ENCODE peak calls at places on chromosome 11, in eight cellular contexts. One of them, this sample, is unnamed.
A peak's percentile ranks its signal among the peaks of the same experiment; 100 is the strongest.

GRCh38 chr11:128555606-128556005 is 31.8 kb downstream of the ETS1 start:
- DNase-seq in cardiac muscle cell: peak; percentile 21
- DNase-seq in gastrocnemius medialis: no peak
- DNase-seq in neural progenitor cell: peak; percentile 29
- DNase-seq in progenitor cell of endocrine pancreas: no peak
- DNase-seq in dorsolateral prefrontal cortex: no peak
- DNase-seq in mucosa of descending colon: peak; percentile 40
- DNase-seq in WTC11: peak; percentile 57
- DNase-seq in this sample: no peak

GRCh38 chr11:128463975-128464374 is 123.4 kb downstream of the ETS1 start:
- DNase-seq in neural progenitor cell: no peak
- DNase-seq in mucosa of descending colon: no peak
- DNase-seq in progenitor cell of endocrine pancreas: no peak
- DNase-seq in WTC11: no peak
- DNase-seq in gastrocnemius medialis: no peak
- DNase-seq in dorsolateral prefrontal cortex: no peak
- DNase-seq in cardiac muscle cell: no peak
- DNase-seq in this sample: no peak

GRCh38 chr11:124717786-124718634 is 21.7 kb upstream of the NRGN start:
- DNase-seq in mucosa of descending colon: no peak
- DNase-seq in dorsolateral prefrontal cortex: no peak
- DNase-seq in neural progenitor cell: peak; percentile 73
- DNase-seq in WTC11: peak; percentile 54
- DNase-seq in progenitor cell of endocrine pancreas: no peak
- DNase-seq in gastrocnemius medialis: no peak
- DNase-seq in cardiac muscle cell: peak; percentile 27
- DNase-seq in this sample: peak; percentile 23

GRCh38 chr11:96607890-96608558 is 218.2 kb downstream of the JRKL start:
- DNase-seq in dorsolateral prefrontal cortex: no peak
- DNase-seq in gastrocnemius medialis: no peak
- DNase-seq in neural progenitor cell: no peak
- DNase-seq in WTC11: no peak
- DNase-seq in mucosa of descending colon: no peak
- DNase-seq in cardiac muscle cell: no peak
- DNase-seq in progenitor cell of endocrine pancreas: no peak
- DNase-seq in this sample: no peak

GRCh38 chr11:69154938-69155301 is 815 bp upstream of the SMIM38 start:
- DNase-seq in gastrocnemius medialis: no peak
- DNase-seq in mucosa of descending colon: no peak
- DNase-seq in neural progenitor cell: no peak
- DNase-seq in WTC11: no peak
- DNase-seq in progenitor cell of endocrine pancreas: no peak
- DNase-seq in dorsolateral prefrontal cortex: no peak
- DNase-seq in cardiac muscle cell: no peak
- DNase-seq in this sample: no peak

GRCh38 chr11:28939381-28939780 is 831.2 kb downstream of the METTL15 start:
- DNase-seq in gastrocnemius medialis: no peak
- DNase-seq in mucosa of descending colon: no peak
- DNase-seq in WTC11: no peak
- DNase-seq in progenitor cell of endocrine pancreas: no peak
- DNase-seq in cardiac muscle cell: no peak
- DNase-seq in dorsolateral prefrontal cortex: no peak
- DNase-seq in neural progenitor cell: no peak
- DNase-seq in this sample: no peak

GRCh38 chr11:19428206-19429001 is 187.7 kb upstream of the E2F8 start:
- DNase-seq in gastrocnemius medialis: no peak
- DNase-seq in progenitor cell of endocrine pancreas: no peak
- DNase-seq in mucosa of descending colon: no peak
- DNase-seq in neural progenitor cell: peak; percentile 58
- DNase-seq in dorsolateral prefrontal cortex: no peak
- DNase-seq in cardiac muscle cell: no peak
- DNase-seq in WTC11: no peak
- DNase-seq in this sample: no peak

GRCh38 chr11:63639195-63639832 is 25.1 kb upstream of the PLAAT3 start:
- DNase-seq in progenitor cell of endocrine pancreas: no peak
- DNase-seq in cardiac muscle cell: no peak
- DNase-seq in mucosa of descending colon: no peak
- DNase-seq in neural progenitor cell: no peak
- DNase-seq in dorsolateral prefrontal cortex: no peak
- DNase-seq in gastrocnemius medialis: no peak
- DNase-seq in WTC11: no peak
- DNase-seq in this sample: no peak

GRCh38 chr11:130180491-130180890 is 20.9 kb downstream of the ST14 start:
- DNase-seq in WTC11: no peak
- DNase-seq in cardiac muscle cell: no peak
- DNase-seq in gastrocnemius medialis: no peak
- DNase-seq in mucosa of descending colon: no peak
- DNase-seq in progenitor cell of endocrine pancreas: no peak
- DNase-seq in dorsolateral prefrontal cortex: no peak
- DNase-seq in neural progenitor cell: no peak
- DNase-seq in this sample: no peak

GRCh38 chr11:99020324-99021225 is at the start of gene CNTN5:
- DNase-seq in cardiac muscle cell: peak; percentile 87
- DNase-seq in mucosa of descending colon: peak; percentile 18
- DNase-seq in gastrocnemius medialis: no peak
- DNase-seq in WTC11: peak; percentile 68
- DNase-seq in progenitor cell of endocrine pancreas: peak; percentile 49
- DNase-seq in neural progenitor cell: peak; percentile 85
- DNase-seq in dorsolateral prefrontal cortex: peak; percentile 59
- DNase-seq in this sample: peak; percentile 58
- TF ChIP-seq CTCF in cardiac muscle cell: no peak
- TF ChIP-seq CTCF in mucosa of descending colon: no peak
- TF ChIP-seq CTCF in gastrocnemius medialis: no peak
- TF ChIP-seq CTCF in WTC11: no peak
- TF ChIP-seq CTCF in progenitor cell of endocrine pancreas: no peak
- TF ChIP-seq CTCF in neural progenitor cell: peak; percentile 32
- TF ChIP-seq CTCF in dorsolateral prefrontal cortex: no peak
- TF ChIP-seq CTCF in this sample: no peak

DNA sequence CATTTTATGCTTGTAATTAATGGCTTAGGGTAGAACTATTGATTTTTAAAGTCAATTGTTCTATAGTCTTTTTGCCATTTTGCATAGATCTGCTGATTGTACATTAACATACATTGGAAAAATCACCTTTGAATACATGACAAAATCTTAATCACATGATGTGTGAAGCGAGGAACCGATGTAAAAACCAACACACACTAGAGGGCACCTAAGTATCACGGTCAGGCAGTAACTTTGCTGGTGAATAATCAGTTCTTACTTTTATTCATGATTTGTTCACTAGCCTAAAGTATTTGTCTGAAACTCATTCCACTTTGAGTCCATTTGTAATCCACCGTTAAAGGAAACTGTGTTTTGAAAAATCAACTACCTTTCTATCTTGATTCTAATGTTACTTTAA is 28.2 kb downstream of the JHY start:
- DNase-seq in dorsolateral prefrontal cortex: no peak
- DNase-seq in neural progenitor cell: peak; percentile 41
- DNase-seq in WTC11: no peak
- DNase-seq in progenitor cell of endocrine pancreas: no peak
- DNase-seq in cardiac muscle cell: peak; percentile 28
- DNase-seq in gastrocnemius medialis: no peak
- DNase-seq in mucosa of descending colon: no peak
- DNase-seq in this sample: no peak
- TF ChIP-seq CTCF in dorsolateral prefrontal cortex: peak; percentile 58
- TF ChIP-seq CTCF in neural progenitor cell: peak; percentile 68
- TF ChIP-seq CTCF in WTC11: no peak
- TF ChIP-seq CTCF in progenitor cell of endocrine pancreas: peak; percentile 43
- TF ChIP-seq CTCF in cardiac muscle cell: peak; percentile 38
- TF ChIP-seq CTCF in gastrocnemius medialis: no peak
- TF ChIP-seq CTCF in mucosa of descending colon: no peak
- TF ChIP-seq CTCF in this sample: no peak

GRCh38 chr11:48184452-48184851 is 32.2 kb upstream of the OR4B1 start:
- DNase-seq in dorsolateral prefrontal cortex: no peak
- DNase-seq in WTC11: no peak
- DNase-seq in progenitor cell of endocrine pancreas: no peak
- DNase-seq in neural progenitor cell: no peak
- DNase-seq in mucosa of descending colon: no peak
- DNase-seq in gastrocnemius medialis: no peak
- DNase-seq in cardiac muscle cell: no peak
- DNase-seq in this sample: no peak
- TF ChIP-seq CTCF in dorsolateral prefrontal cortex: no peak
- TF ChIP-seq CTCF in WTC11: no peak
- TF ChIP-seq CTCF in progenitor cell of endocrine pancreas: no peak
- TF ChIP-seq CTCF in neural progenitor cell: no peak
- TF ChIP-seq CTCF in mucosa of descending colon: no peak
- TF ChIP-seq CTCF in gastrocnemius medialis: no peak
- TF ChIP-seq CTCF in cardiac muscle cell: no peak
- TF ChIP-seq CTCF in this sample: no peak

GRCh38 chr11:75873417-75874148 is 58.6 kb downstream of the UVRAG start:
- DNase-seq in progenitor cell of endocrine pancreas: no peak
- DNase-seq in gastrocnemius medialis: no peak
- DNase-seq in mucosa of descending colon: no peak
- DNase-seq in cardiac muscle cell: no peak
- DNase-seq in neural progenitor cell: peak; percentile 24
- DNase-seq in WTC11: no peak
- DNase-seq in dorsolateral prefrontal cortex: no peak
- DNase-seq in this sample: no peak
- TF ChIP-seq CTCF in progenitor cell of endocrine pancreas: no peak
- TF ChIP-seq CTCF in gastrocnemius medialis: no peak
- TF ChIP-seq CTCF in mucosa of descending colon: no peak
- TF ChIP-seq CTCF in cardiac muscle cell: no peak
- TF ChIP-seq CTCF in neural progenitor cell: no peak
- TF ChIP-seq CTCF in WTC11: no peak
- TF ChIP-seq CTCF in dorsolateral prefrontal cortex: no peak
- TF ChIP-seq CTCF in this sample: no peak

GRCh38 chr11:57001674-57002401 is 13.1 kb downstream of the OR5AK2 start:
- DNase-seq in cardiac muscle cell: no peak
- DNase-seq in mucosa of descending colon: no peak
- DNase-seq in WTC11: no peak
- DNase-seq in dorsolateral prefrontal cortex: no peak
- DNase-seq in gastrocnemius medialis: no peak
- DNase-seq in neural progenitor cell: no peak
- DNase-seq in progenitor cell of endocrine pancreas: no peak
- DNase-seq in this sample: no peak
- TF ChIP-seq CTCF in cardiac muscle cell: peak; percentile 41
- TF ChIP-seq CTCF in mucosa of descending colon: no peak
- TF ChIP-seq CTCF in WTC11: peak; percentile 41
- TF ChIP-seq CTCF in dorsolateral prefrontal cortex: no peak
- TF ChIP-seq CTCF in gastrocnemius medialis: no peak
- TF ChIP-seq CTCF in neural progenitor cell: peak; percentile 48
- TF ChIP-seq CTCF in progenitor cell of endocrine pancreas: peak; percentile 28
- TF ChIP-seq CTCF in this sample: peak; percentile 58

GRCh38 chr11:3193373-3194015 is 25.1 kb downstream of the MRGPRG start:
- DNase-seq in cardiac muscle cell: no peak
- DNase-seq in dorsolateral prefrontal cortex: no peak
- DNase-seq in progenitor cell of endocrine pancreas: no peak
- DNase-seq in mucosa of descending colon: no peak
- DNase-seq in gastrocnemius medialis: no peak
- DNase-seq in neural progenitor cell: no peak
- DNase-seq in WTC11: no peak
- DNase-seq in this sample: no peak

GRCh38 chr11:3197044-3197715 is 21.4 kb downstream of the MRGPRG start:
- DNase-seq in gastrocnemius medialis: no peak
- DNase-seq in cardiac muscle cell: no peak
- DNase-seq in WTC11: no peak
- DNase-seq in mucosa of descending colon: no peak
- DNase-seq in dorsolateral prefrontal cortex: no peak
- DNase-seq in progenitor cell of endocrine pancreas: no peak
- DNase-seq in neural progenitor cell: no peak
- DNase-seq in this sample: no peak

GRCh38 chr11:3196161-3197043 is 22.2 kb downstream of the MRGPRG start:
- DNase-seq in neural progenitor cell: no peak
- DNase-seq in progenitor cell of endocrine pancreas: no peak
- DNase-seq in mucosa of descending colon: no peak
- DNase-seq in WTC11: no peak
- DNase-seq in cardiac muscle cell: no peak
- DNase-seq in dorsolateral prefrontal cortex: no peak
- DNase-seq in gastrocnemius medialis: no peak
- DNase-seq in this sample: no peak

GRCh38 chr11:3194016-3194816 is 24.4 kb downstream of the MRGPRG start:
- DNase-seq in dorsolateral prefrontal cortex: no peak
- DNase-seq in progenitor cell of endocrine pancreas: no peak
- DNase-seq in mucosa of descending colon: no peak
- DNase-seq in cardiac muscle cell: no peak
- DNase-seq in gastrocnemius medialis: no peak
- DNase-seq in neural progenitor cell: no peak
- DNase-seq in WTC11: no peak
- DNase-seq in this sample: no peak

GRCh38 chr11:3195251-3196160 is 23.1 kb downstream of the MRGPRG start:
- DNase-seq in mucosa of descending colon: peak; percentile 30
- DNase-seq in cardiac muscle cell: peak; percentile 44
- DNase-seq in WTC11: no peak
- DNase-seq in dorsolateral prefrontal cortex: no peak
- DNase-seq in gastrocnemius medialis: no peak
- DNase-seq in progenitor cell of endocrine pancreas: no peak
- DNase-seq in neural progenitor cell: no peak
- DNase-seq in this sample: no peak
- TF ChIP-seq CTCF in mucosa of descending colon: no peak
- TF ChIP-seq CTCF in cardiac muscle cell: peak; percentile 64
- TF ChIP-seq CTCF in WTC11: no peak
- TF ChIP-seq CTCF in dorsolateral prefrontal cortex: peak; percentile 15
- TF ChIP-seq CTCF in gastrocnemius medialis: no peak
- TF ChIP-seq CTCF in progenitor cell of endocrine pancreas: peak; percentile 34
- TF ChIP-seq CTCF in neural progenitor cell: peak; percentile 7
- TF ChIP-seq CTCF in this sample: no peak

DNA sequence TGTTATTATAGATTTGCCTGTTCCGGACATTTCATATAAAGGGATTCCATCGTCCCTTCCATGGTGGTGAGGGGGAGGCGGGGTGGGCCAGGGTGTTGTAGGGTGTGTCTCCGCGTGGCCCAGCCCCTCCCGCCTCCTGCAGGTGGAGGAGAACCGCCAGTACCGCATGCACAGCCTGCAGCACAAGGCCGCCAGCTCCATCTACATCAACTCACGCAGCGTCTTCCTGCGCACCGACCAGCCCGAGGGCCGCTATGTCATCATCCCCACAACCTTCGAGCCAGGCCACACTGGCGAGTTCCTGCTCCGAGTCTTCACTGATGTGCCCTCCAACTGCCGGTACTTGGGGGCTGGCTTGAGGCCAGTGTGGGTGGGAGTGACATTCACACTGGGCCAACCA is 7.5 kb upstream of the MYO7A start:
- DNase-seq in cardiac muscle cell: no peak
- DNase-seq in mucosa of descending colon: no peak
- DNase-seq in gastrocnemius medialis: no peak
- DNase-seq in progenitor cell of endocrine pancreas: no peak
- DNase-seq in dorsolateral prefrontal cortex: no peak
- DNase-seq in neural progenitor cell: no peak
- DNase-seq in WTC11: no peak
- DNase-seq in this sample: no peak
- TF ChIP-seq CTCF in cardiac muscle cell: no peak
- TF ChIP-seq CTCF in mucosa of descending colon: no peak
- TF ChIP-seq CTCF in gastrocnemius medialis: no peak
- TF ChIP-seq CTCF in progenitor cell of endocrine pancreas: no peak
- TF ChIP-seq CTCF in dorsolateral prefrontal cortex: no peak
- TF ChIP-seq CTCF in neural progenitor cell: no peak
- TF ChIP-seq CTCF in WTC11: no peak
- TF ChIP-seq CTCF in this sample: no peak

DNA sequence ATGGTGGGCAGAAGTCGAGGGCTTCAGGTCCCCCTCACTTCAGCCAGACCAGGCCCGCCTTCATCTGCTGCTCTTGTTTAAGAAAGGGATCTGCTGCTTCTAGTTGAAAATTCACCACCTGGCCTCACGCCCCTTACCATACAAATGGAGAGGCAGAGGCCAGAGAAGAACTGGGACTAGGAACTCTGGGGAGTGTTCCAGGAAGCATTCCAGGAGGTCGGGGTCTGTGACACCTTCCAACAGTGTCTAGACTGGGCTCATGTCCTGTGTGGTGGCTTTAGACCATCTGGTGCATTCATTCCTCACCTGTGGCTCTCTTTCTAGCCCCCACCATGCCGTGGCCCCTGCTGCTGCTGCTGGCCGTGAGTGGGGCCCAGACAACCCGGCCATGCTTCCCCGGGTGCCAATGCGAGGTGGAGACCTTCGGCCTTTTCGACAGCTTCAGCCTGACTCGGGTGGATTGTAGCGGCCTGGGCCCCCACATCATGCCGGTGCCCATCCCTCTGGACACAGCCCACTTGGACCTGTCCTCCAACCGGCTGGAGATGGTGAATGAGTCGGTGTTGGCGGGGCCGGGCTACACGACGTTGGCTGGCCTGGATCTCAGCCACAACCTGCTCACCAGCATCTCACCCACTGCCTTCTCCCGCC is 12.3 kb downstream of the TSKU start:
- DNase-seq in mucosa of descending colon: peak; percentile 2
- DNase-seq in dorsolateral prefrontal cortex: no peak
- DNase-seq in WTC11: no peak
- DNase-seq in neural progenitor cell: no peak
- DNase-seq in cardiac muscle cell: no peak
- DNase-seq in gastrocnemius medialis: no peak
- DNase-seq in progenitor cell of endocrine pancreas: no peak
- DNase-seq in this sample: no peak
- TF ChIP-seq CTCF in mucosa of descending colon: no peak
- TF ChIP-seq CTCF in dorsolateral prefrontal cortex: no peak
- TF ChIP-seq CTCF in WTC11: no peak
- TF ChIP-seq CTCF in neural progenitor cell: no peak
- TF ChIP-seq CTCF in cardiac muscle cell: no peak
- TF ChIP-seq CTCF in gastrocnemius medialis: no peak
- TF ChIP-seq CTCF in progenitor cell of endocrine pancreas: no peak
- TF ChIP-seq CTCF in this sample: no peak